ENCODE peak calls at places on chromosomes 11 and 22, in five cellular contexts. T, L, C, U and Q are unnamed samples.

GRCh38 chr11:37811349-37811748 is 1213.3 kb upstream of the RAG2 start:
- DNase-seq in T (no peak), L (no peak), C (no peak), U (peak; percentile 43), Q (no peak)

GRCh38 chr11:111777094-111778046 is 11.2 kb upstream of the PPP2R1B start:
- DNase-seq in T (peak; percentile 82), L (no peak), C (no peak), U (no peak), Q (no peak)

GRCh38 chr11:78256962-78257361 is 68.2 kb downstream of the USP35 start:
- DNase-seq in T (peak; percentile 92), L (peak; percentile 79), C (peak; percentile 76), U (no peak), Q (no peak)

GRCh38 chr22:39434243-39434653 is 22.6 kb upstream of the MGAT3 start:
- DNase-seq in T (no peak), L (peak; percentile 73), C (no peak), U (no peak), Q (no peak)

GRCh38 chr11:81278986-81279385 is 1454.7 kb downstream of the FAM181B start:
- DNase-seq in T (no peak), L (no peak), C (no peak), U (no peak), Q (no peak)

GRCh38 chr11:71097506-71098240 is 154.7 kb downstream of the SHANK2 start:
- DNase-seq in T (no peak), L (no peak), C (no peak), U (no peak), Q (no peak)

GRCh38 chr11:25065711-25066110 is 568.9 kb downstream of the LUZP2 start:
- DNase-seq in T (peak; percentile 78), L (no peak), C (no peak), U (no peak), Q (no peak)

GRCh38 chr11:132200303-132200936 is 830.0 kb downstream of the NTM start:
- DNase-seq in T (no peak), L (no peak), C (no peak), U (peak; percentile 56), Q (no peak)

GRCh38 chr11:63729326-63729725 is 39.2 kb downstream of the ZFTA start:
- DNase-seq in T (no peak), L (no peak), C (no peak), U (no peak), Q (no peak)

GRCh38 chr22:36860017-36860416 is 789 bp upstream of the NCF4 start:
- DNase-seq in T (no peak), L (no peak), C (no peak), U (no peak), Q (no peak)

GRCh38 chr22:27212617-27213177 is 555.3 kb downstream of the MIAT start:
- DNase-seq in T (peak; percentile 98), L (peak; percentile 62), C (no peak), U (no peak), Q (peak; percentile 99)

GRCh38 chr22:41401781-41402648 is 20.3 kb downstream of the TEF start:
- DNase-seq in T (peak; percentile 79), L (peak; percentile 82), C (peak; percentile 73), U (no peak), Q (no peak)

GRCh38 chr11:87228820-87229219 is 191.1 kb downstream of the TMEM135 start:
- DNase-seq in T (no peak), L (no peak), C (no peak), U (no peak), Q (no peak)

GRCh38 chr11:117458275-117459120 is 130.8 kb downstream of the CEP164 start:
- DNase-seq in T (no peak), L (no peak), C (no peak), U (peak; percentile 41), Q (no peak)

GRCh38 chr11:110712643-110713468 is 619 bp upstream of the ARHGAP20 start:
- DNase-seq in T (peak; percentile 52), L (peak; percentile 60), C (peak; percentile 31), U (no peak), Q (no peak)

GRCh38 chr11:65429069-65429681 is 6.6 kb downstream of the NEAT1 start:
- DNase-seq in T (peak; percentile 76), L (no peak), C (no peak), U (no peak), Q (no peak)

GRCh38 chr11:99383628-99384300 is 363.0 kb downstream of the CNTN5 start:
- DNase-seq in T (no peak), L (no peak), C (no peak), U (no peak), Q (no peak)

GRCh38 chr11:72683782-72684200 is 9.6 kb upstream of the PDE2A start:
- DNase-seq in T (peak; percentile 19), L (peak; percentile 82), C (no peak), U (peak; percentile 98), Q (no peak)

GRCh38 chr11:73350908-73351636 is 25.1 kb upstream of the RELT start:
- DNase-seq in T (peak; percentile 84), L (no peak), C (no peak), U (peak; percentile 81), Q (no peak)

GRCh38 chr22:37244114-37244921 is at the start of gene RAC2:
- DNase-seq in T (peak; percentile 57), L (peak; percentile 80), C (peak; percentile 96), U (peak; percentile 82), Q (no peak)

GRCh38 chr22:47277001-47277400 is 514.6 kb downstream of the TBC1D22A start:
- DNase-seq in T (no peak), L (no peak), C (no peak), U (no peak), Q (no peak)

GRCh38 chr22:40757071-40757470 is 62.1 kb downstream of the SLC25A17 start:
- DNase-seq in T (peak; percentile 69), L (no peak), C (no peak), U (no peak), Q (no peak)

GRCh38 chr11:73454987-73455386 is 78.8 kb downstream of the RELT start:
- DNase-seq in T (no peak), L (no peak), C (peak; percentile 44), U (no peak), Q (no peak)

GRCh38 chr22:20964090-20964798 is 2.8 kb upstream of the AIFM3 start:
- DNase-seq in T (no peak), L (peak; percentile 44), C (peak; percentile 47), U (no peak), Q (no peak)

GRCh38 chr11:83051760-83052671 is 19.7 kb downstream of the RAB30 start:
- DNase-seq in T (peak; percentile 98), L (no peak), C (no peak), U (no peak), Q (no peak)

GRCh38 chr11:10526974-10527918 is 13.7 kb downstream of the RNF141 start:
- DNase-seq in T (peak; percentile 66), L (no peak), C (no peak), U (no peak), Q (no peak)

GRCh38 chr22:37193629-37194191 is 5.7 kb upstream of the C1QTNF6 start:
- DNase-seq in T (peak; percentile 36), L (peak; percentile 4), C (no peak), U (no peak), Q (no peak)

GRCh38 chr22:19974233-19974861 is 32.7 kb upstream of the TXNRD2 start:
- DNase-seq in T (peak; percentile 51), L (no peak), C (peak; percentile 71), U (peak; percentile 95), Q (no peak)

GRCh38 chr22:33811686-33812085 is 108.6 kb downstream of the LARGE1 start:
- DNase-seq in T (peak; percentile 79), L (peak; percentile 60), C (no peak), U (no peak), Q (no peak)

GRCh38 chr11:14676068-14676467 is 32.5 kb downstream of the PDE3B start:
- DNase-seq in T (no peak), L (no peak), C (no peak), U (no peak), Q (no peak)

GRCh38 chr11:14672635-14673034 is 29.0 kb downstream of the PDE3B start:
- DNase-seq in T (peak; percentile 73), L (no peak), C (no peak), U (no peak), Q (no peak)

GRCh38 chr11:14669958-14670357 is 26.4 kb downstream of the PDE3B start:
- DNase-seq in T (no peak), L (no peak), C (no peak), U (no peak), Q (no peak)

GRCh38 chr11:14677146-14677545 is 33.5 kb downstream of the PDE3B start:
- DNase-seq in T (no peak), L (no peak), C (no peak), U (no peak), Q (no peak)

DNA sequence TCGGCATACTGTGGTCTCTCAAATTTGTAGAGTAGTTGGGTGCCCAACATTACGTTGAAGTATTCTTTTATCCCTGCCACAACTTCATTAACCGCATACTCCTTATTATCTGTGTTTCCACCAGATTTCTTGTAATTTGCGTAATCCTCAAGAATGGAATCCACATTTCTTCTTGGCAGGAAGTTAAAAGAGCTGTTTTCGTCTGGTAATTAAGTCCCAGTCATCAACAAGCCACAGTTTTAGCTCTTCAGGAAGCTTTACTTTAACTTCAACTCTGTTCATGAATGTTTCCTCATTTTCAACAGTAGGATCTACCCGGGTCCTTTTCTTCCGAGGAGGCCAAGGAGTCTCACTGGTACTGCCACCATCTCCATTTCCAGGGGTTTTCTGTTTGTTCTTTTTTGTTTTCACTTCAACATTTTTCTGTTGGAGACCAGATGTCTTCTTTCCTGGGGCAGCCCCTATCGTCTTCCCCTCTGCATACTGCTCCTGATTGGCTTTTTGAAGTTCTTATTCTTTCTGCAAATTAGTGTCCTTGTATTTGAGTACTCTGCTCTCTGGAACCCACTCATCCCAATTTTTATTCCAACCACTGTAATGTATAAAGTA is 30.3 kb downstream of the PDE3B start:
- DNase-seq in T (no peak), L (no peak), C (no peak), U (no peak), Q (no peak)
- H3K36me3 ChIP-seq in T (no peaks in the 10 kb centered on the region), L (no peaks in the 10 kb centered on the region), C (no peaks in the 10 kb centered on the region), U (no peaks in the 10 kb centered on the region), Q (no peaks in the 10 kb centered on the region)

GRCh38 chr11:6900327-6900999 is 8.2 kb upstream of the OR2D2 start:
- DNase-seq in T (peak; percentile 8), L (no peak), C (no peak), U (no peak), Q (no peak)
- TF ChIP-seq CTCF in T (no peak), L (peak; percentile 6), C (no peak), U (peak; percentile 58), Q (no peak)

DNA sequence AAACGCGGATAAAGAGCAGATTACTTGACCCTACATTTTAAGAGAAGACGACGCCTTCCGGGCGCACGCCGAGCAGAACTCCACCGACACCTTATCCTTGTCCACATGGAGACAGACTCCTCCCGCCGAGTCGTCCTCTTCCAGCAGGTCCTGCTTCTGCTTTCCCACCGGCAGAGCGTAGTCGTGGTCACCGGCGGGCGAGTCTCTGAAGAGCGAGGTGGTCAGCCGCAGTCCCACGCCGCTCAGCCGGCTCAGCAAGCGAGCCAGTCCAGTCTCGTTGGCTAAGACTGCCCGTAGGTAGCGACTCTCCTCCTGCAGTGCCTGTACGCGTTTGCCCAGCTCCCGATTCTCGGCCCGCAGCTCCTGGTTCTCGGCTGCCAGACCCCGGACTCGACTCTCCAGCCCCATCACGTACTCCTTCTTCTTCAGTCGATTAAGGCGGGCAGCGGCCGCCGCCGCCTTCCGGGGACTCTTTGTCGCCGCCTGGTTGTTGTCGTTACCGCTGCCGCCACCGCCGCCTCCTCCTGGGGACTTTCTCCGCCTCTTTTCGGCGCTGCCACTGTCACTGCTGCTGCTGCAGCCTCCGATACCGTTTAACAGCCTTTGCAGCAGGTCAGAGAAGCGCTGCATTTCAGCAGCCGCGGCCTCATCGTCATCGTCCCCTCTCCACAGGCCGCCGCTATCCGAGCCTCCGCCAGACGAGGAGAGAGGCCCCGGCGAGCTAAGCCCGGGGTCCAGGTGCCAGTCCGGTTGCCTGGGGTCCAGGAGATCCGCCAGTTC is 958 bp downstream of the CREBZF start:
- DNase-seq in T (peak; percentile 45), L (peak; percentile 90), C (peak; percentile 92), U (peak; percentile 91), Q (no peak)
- H3K36me3 ChIP-seq in T (peaks cover 4% of the 10 kb centered on the region), L (no peaks in the 10 kb centered on the region), C (no peaks in the 10 kb centered on the region), U (peaks cover 37% of the 10 kb centered on the region), Q (no peaks in the 10 kb centered on the region)

GRCh38 chr11:101083334-101083733 is 46.3 kb downstream of the PGR start:
- DNase-seq in T (no peak), L (no peak), C (no peak), U (peak; percentile 54), Q (no peak)
- TF ChIP-seq CTCF in T (no peak), L (no peak), C (no peak), U (peak; percentile 52), Q (no peak)